ENCODE peak calls at places on chromosomes 7 and 10, in seven cellular contexts. S is psoas muscle, K is endothelial cell, T is D721Med, B is stomach, Z is GM12878, F is Caco-2. N is an unnamed sample.

GRCh38 chr7:55107946-55108345 is 89.1 kb downstream of the EGFR start:
- DNase-seq in S (no peak), B (no peak), Z (no peak), T (no peak), K (no peak), F (no peak), N (no peak)

GRCh38 chr10:75538144-75538543 is 106.7 kb downstream of the LRMDA start:
- DNase-seq in T (no peak), F (no peak), K (no peak), Z (no peak), B (no peak), S (no peak), N (no peak)

GRCh38 chr10:49311562-49312236 is 12.7 kb downstream of the C10orf71 start:
- DNase-seq in F (peak; percentile 11), B (no peak), S (peak; percentile 28), T (no peak), Z (no peak), K (no peak), N (no peak)

GRCh38 chr7:128352138-128352537 is 8.4 kb upstream of the RBM28 start:
- DNase-seq in S (peak; percentile 82), Z (no peak), T (no peak), K (peak; percentile 82), F (no peak), B (peak; percentile 77), N (no peak)

GRCh38 chr10:98158576-98158975 is 24.1 kb downstream of the R3HCC1L start:
- DNase-seq in S (no peak), T (no peak), F (no peak), B (no peak), K (no peak), Z (no peak), N (no peak)

GRCh38 chr7:71615017-71615416 is 483.1 kb downstream of the GALNT17 start:
- DNase-seq in T (no peak), S (peak; percentile 74), K (no peak), F (no peak), Z (no peak), B (no peak), N (no peak)

GRCh38 chr7:121480058-121480457 is 84.0 kb upstream of the FAM3C start:
- DNase-seq in T (no peak), S (no peak), B (no peak), F (no peak), K (no peak), Z (no peak), N (no peak)

GRCh38 chr10:3866347-3866746 is 81.3 kb upstream of the KLF6 start:
- DNase-seq in F (no peak), K (no peak), Z (no peak), T (no peak), S (no peak), B (no peak), N (no peak)

GRCh38 chr7:2905027-2905426 is 60.9 kb upstream of the GNA12 start:
- DNase-seq in T (no peak), Z (no peak), B (no peak), S (no peak), K (no peak), F (no peak), N (no peak)

GRCh38 chr10:4344544-4344994 is 481.4 kb upstream of the AKR1E2 start:
- DNase-seq in T (no peak), F (no peak), K (no peak), Z (no peak), S (peak; percentile 85), B (no peak), N (no peak)

GRCh38 chr10:18264466-18264865 is 124.2 kb downstream of the CACNB2 start:
- DNase-seq in Z (no peak), S (no peak), F (no peak), T (no peak), B (no peak), K (no peak), N (no peak)

GRCh38 chr10:58152698-58153263 is 114.9 kb downstream of the IPMK start:
- DNase-seq in Z (no peak), F (peak; percentile 71), T (no peak), K (peak; percentile 55), S (no peak), B (peak; percentile 36), N (peak; percentile 47)

GRCh38 chr7:22223841-22224240 is 133.1 kb downstream of the RAPGEF5 start:
- DNase-seq in K (no peak), F (no peak), T (no peak), B (no peak), Z (no peak), S (no peak), N (no peak)

GRCh38 chr10:102988404-102989314 is 70.6 kb downstream of the CNNM2 start:
- DNase-seq in F (no peak), B (no peak), T (no peak), S (no peak), Z (no peak), K (peak; percentile 4), N (no peak)

GRCh38 chr7:75937958-75938786 is 23.2 kb downstream of the POR start:
- DNase-seq in K (no peak), S (peak; percentile 88), B (no peak), Z (no peak), F (peak; percentile 46), T (no peak), N (no peak)

GRCh38 chr7:130154501-130155317 is 50.5 kb downstream of the TMEM209 start:
- DNase-seq in S (peak; percentile 70), Z (no peak), F (no peak), T (no peak), K (peak; percentile 31), B (peak; percentile 78), N (no peak)

GRCh38 chr7:132764762-132765161 is 188.5 kb upstream of the PLXNA4 start:
- DNase-seq in S (no peak), T (no peak), F (no peak), Z (no peak), K (no peak), B (no peak), N (no peak)

GRCh38 chr10:43409385-43410109 is 561 bp upstream of the HNRNPF start:
- DNase-seq in K (peak; percentile 11), F (peak; percentile 81), T (no peak), S (peak; percentile 62), Z (no peak), B (peak; percentile 53), N (peak; percentile 14)

GRCh38 chr7:48887500-48887899 is 36.8 kb upstream of the CDC14C start:
- DNase-seq in S (peak; percentile 60), T (no peak), F (no peak), Z (no peak), B (no peak), K (no peak), N (no peak)

GRCh38 chr7:39609462-39610149 is 13.8 kb upstream of the RALA start:
- DNase-seq in T (no peak), K (peak; percentile 55), S (no peak), Z (no peak), F (no peak), B (no peak), N (peak; percentile 26)

GRCh38 chr10:6722616-6723004 is 142.5 kb upstream of the PRKCQ start:
- DNase-seq in Z (no peak), F (no peak), T (no peak), K (no peak), S (no peak), B (no peak), N (no peak)

GRCh38 chr10:6048281-6049030 is 13.7 kb downstream of the IL2RA start:
- DNase-seq in S (no peak), Z (no peak), F (no peak), B (no peak), K (no peak), T (no peak), N (no peak)

GRCh38 chr10:127815147-127815546 is 77.6 kb downstream of the CLRN3 start:
- DNase-seq in T (no peak), K (no peak), F (no peak), B (no peak), S (no peak), Z (no peak), N (no peak)
- TF ChIP-seq CTCF in T (peak; percentile 23), K (peak; percentile 51), F (no peak), B (no peak), S (no peak), Z (no peak), N (peak; percentile 50)

DNA sequence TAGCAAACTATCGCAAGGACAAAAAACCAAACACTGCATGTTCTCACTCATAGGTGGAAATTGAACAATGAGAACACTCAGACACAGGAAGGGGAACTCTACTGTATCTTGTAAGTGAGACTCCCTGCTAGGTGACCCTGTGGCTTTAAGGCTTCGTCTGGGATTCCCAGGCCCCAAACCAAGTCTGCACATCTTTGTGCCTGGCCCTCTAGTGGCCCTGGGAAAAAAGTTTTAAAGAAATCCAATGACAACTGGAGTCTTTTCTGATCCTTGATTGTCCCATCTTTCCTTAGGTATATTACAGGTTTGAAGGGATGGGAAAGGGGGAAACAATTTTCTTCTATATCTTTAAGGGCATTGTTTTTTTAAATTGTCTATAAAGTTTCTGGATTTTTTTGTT is 10.6 kb upstream of the LIPM start:
- DNase-seq in T (no peak), Z (peak; percentile 17), K (peak; percentile 35), F (peak; percentile 49), B (no peak), S (no peak), N (peak; percentile 16)
- TF ChIP-seq CTCF in T (peak; percentile 36), Z (peak; percentile 44), K (peak; percentile 69), F (peak; percentile 73), B (no peak), S (peak; percentile 32), N (peak; percentile 73)

GRCh38 chr10:115963848-115964247 is 309.2 kb downstream of the GFRA1 start:
- DNase-seq in B (no peak), K (no peak), T (no peak), Z (no peak), F (no peak), S (no peak), N (no peak)
- TF ChIP-seq CTCF in B (no peak), K (peak; percentile 29), T (peak; percentile 15), Z (no peak), F (peak; percentile 20), S (no peak), N (peak; percentile 34)

DNA sequence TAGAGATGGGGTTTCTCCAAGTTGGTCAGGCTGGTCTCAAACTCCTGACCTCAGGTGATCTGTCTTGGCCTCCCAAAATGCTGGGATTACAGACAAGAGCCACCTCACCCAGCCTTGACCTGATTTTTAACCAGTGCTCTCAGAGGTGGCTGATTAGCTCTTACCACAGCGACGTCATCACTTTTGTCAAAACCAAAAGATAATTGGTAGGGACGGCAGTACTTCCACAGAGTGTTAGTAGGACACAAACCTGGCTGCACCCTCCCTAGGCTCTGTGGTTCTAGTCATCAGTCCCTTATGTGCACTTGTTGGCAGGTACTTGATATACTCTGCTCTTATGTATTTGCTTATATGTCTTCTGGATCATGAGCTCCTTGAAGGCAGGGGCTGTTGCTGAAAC is 74.0 kb downstream of the GPR141 start:
- DNase-seq in Z (no peak), T (no peak), B (no peak), K (no peak), F (no peak), S (no peak), N (no peak)
- TF ChIP-seq CTCF in Z (no peak), T (no peak), B (no peak), K (no peak), F (no peak), S (no peak), N (no peak)

DNA sequence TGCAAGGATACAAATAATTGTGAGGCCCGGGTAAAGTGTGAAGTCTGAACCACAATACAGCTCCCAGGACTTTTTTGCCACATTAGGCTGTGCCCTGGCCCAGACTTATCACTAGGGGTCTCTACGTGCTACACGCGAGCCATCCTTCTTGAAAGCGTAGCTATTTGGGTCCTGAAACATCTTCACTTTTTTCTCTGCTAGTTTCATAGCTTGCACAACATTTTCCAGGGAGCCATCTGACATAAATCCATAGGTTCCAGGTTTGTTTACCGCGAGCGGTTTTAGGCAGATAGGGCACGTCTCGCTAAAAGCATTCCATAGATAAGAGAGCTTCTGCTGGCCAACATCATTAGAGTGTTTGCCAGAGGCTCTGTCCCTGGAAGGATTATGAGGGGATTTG is 226.5 kb downstream of the RPS24 start:
- DNase-seq in F (peak; percentile 89), Z (no peak), K (no peak), S (no peak), B (no peak), T (no peak), N (no peak)
- TF ChIP-seq CTCF in F (peak; percentile 43), Z (peak; percentile 8), K (no peak), S (no peak), B (no peak), T (peak; percentile 35), N (peak; percentile 29)